ENCODE peak calls at places on chromosomes 16 and 17, in four cellular contexts. One of them, this sample, is unnamed.

GRCh38 chr17:57671546-57672204 is 73.4 kb downstream of the CCDC182 start:
- DNase-seq in suprapubic skin: no peak
- DNase-seq in IMR-90: peak; percentile 69
- DNase-seq in PC-3: peak; percentile 81
- DNase-seq in this sample: peak; percentile 89

GRCh38 chr16:11528053-11528452 is 58.7 kb downstream of the LITAF start:
- DNase-seq in suprapubic skin: no peak
- DNase-seq in IMR-90: no peak
- DNase-seq in PC-3: no peak
- DNase-seq in this sample: no peak

GRCh38 chr17:13204607-13205237 is 186.9 kb upstream of the ELAC2 start:
- DNase-seq in suprapubic skin: no peak
- DNase-seq in IMR-90: no peak
- DNase-seq in PC-3: peak; percentile 34
- DNase-seq in this sample: no peak

GRCh38 chr17:65431116-65431515 is 130.3 kb downstream of the AXIN2 start:
- DNase-seq in suprapubic skin: no peak
- DNase-seq in IMR-90: no peak
- DNase-seq in PC-3: no peak
- DNase-seq in this sample: no peak

GRCh38 chr17:79842656-79843474 is 3.6 kb upstream of the CBX4 start:
- DNase-seq in suprapubic skin: no peak
- DNase-seq in IMR-90: no peak
- DNase-seq in PC-3: peak; percentile 34
- DNase-seq in this sample: no peak

GRCh38 chr16:66137853-66138252 is 228.6 kb upstream of the CDH5 start:
- DNase-seq in suprapubic skin: no peak
- DNase-seq in IMR-90: no peak
- DNase-seq in PC-3: no peak
- DNase-seq in this sample: no peak

GRCh38 chr16:19113577-19114358 is at the start of gene ITPRIPL2:
- DNase-seq in suprapubic skin: peak; percentile 93
- DNase-seq in IMR-90: peak; percentile 85
- DNase-seq in PC-3: peak; percentile 87
- DNase-seq in this sample: peak; percentile 97

GRCh38 chr17:56292628-56293027 is 139.4 kb downstream of the ANKFN1 start:
- DNase-seq in suprapubic skin: no peak
- DNase-seq in IMR-90: no peak
- DNase-seq in PC-3: no peak
- DNase-seq in this sample: no peak

GRCh38 chr17:79097226-79098055 is 22.8 kb downstream of the ENGASE start:
- DNase-seq in suprapubic skin: no peak
- DNase-seq in IMR-90: no peak
- DNase-seq in PC-3: no peak
- DNase-seq in this sample: no peak

GRCh38 chr17:32575865-32576264 is 89.1 kb downstream of the CDK5R1 start:
- DNase-seq in suprapubic skin: no peak
- DNase-seq in IMR-90: no peak
- DNase-seq in PC-3: no peak
- DNase-seq in this sample: no peak

GRCh38 chr17:74757502-74757901 is 9.1 kb downstream of the NHERF1 start:
- DNase-seq in suprapubic skin: no peak
- DNase-seq in IMR-90: no peak
- DNase-seq in PC-3: no peak
- DNase-seq in this sample: peak; percentile 73

GRCh38 chr16:2610781-2611498 is 71.4 kb upstream of the KCTD5 start:
- DNase-seq in suprapubic skin: no peak
- DNase-seq in IMR-90: no peak
- DNase-seq in PC-3: no peak
- DNase-seq in this sample: peak; percentile 57

GRCh38 chr17:83012873-83013778 is 66.3 kb upstream of the METRNL start:
- DNase-seq in suprapubic skin: no peak
- DNase-seq in IMR-90: peak; percentile 97
- DNase-seq in PC-3: no peak
- DNase-seq in this sample: no peak

GRCh38 chr16:11497329-11497805 is 89.4 kb downstream of the LITAF start:
- DNase-seq in suprapubic skin: peak; percentile 89
- DNase-seq in IMR-90: peak; percentile 56
- DNase-seq in PC-3: peak; percentile 76
- DNase-seq in this sample: peak; percentile 96

GRCh38 chr17:10117581-10118001 is 80.8 kb downstream of the GAS7 start:
- DNase-seq in suprapubic skin: no peak
- DNase-seq in IMR-90: peak; percentile 26
- DNase-seq in PC-3: no peak
- DNase-seq in this sample: no peak

GRCh38 chr16:75070055-75070841 is 46.3 kb downstream of the LDHD start:
- DNase-seq in suprapubic skin: no peak
- DNase-seq in IMR-90: no peak
- DNase-seq in PC-3: peak; percentile 55
- DNase-seq in this sample: no peak

GRCh38 chr17:62064029-62064790 is 868 bp downstream of the MED13 start:
- DNase-seq in suprapubic skin: no peak
- DNase-seq in IMR-90: peak; percentile 18
- DNase-seq in PC-3: peak; percentile 67
- DNase-seq in this sample: no peak

GRCh38 chr17:74960739-74961342 is 11.7 kb downstream of the HID1 start:
- DNase-seq in suprapubic skin: no peak
- DNase-seq in IMR-90: peak; percentile 30
- DNase-seq in PC-3: no peak
- DNase-seq in this sample: no peak

GRCh38 chr17:20702692-20703091 is 123.2 kb downstream of the CDRT15L2 start:
- DNase-seq in suprapubic skin: no peak
- DNase-seq in IMR-90: no peak
- DNase-seq in PC-3: peak; percentile 0
- DNase-seq in this sample: no peak

GRCh38 chr16:67594956-67595355 is 32.6 kb downstream of the CTCF start:
- DNase-seq in suprapubic skin: no peak
- DNase-seq in IMR-90: peak; percentile 68
- DNase-seq in PC-3: peak; percentile 55
- DNase-seq in this sample: no peak

GRCh38 chr17:32876414-32877163 is at the start of gene MYO1D:
- DNase-seq in suprapubic skin: peak; percentile 82
- DNase-seq in IMR-90: no peak
- DNase-seq in PC-3: peak; percentile 65
- DNase-seq in this sample: peak; percentile 91

GRCh38 chr17:2309338-2310143 is 5.8 kb downstream of the SRR start:
- DNase-seq in suprapubic skin: peak; percentile 32
- DNase-seq in IMR-90: peak; percentile 66
- DNase-seq in PC-3: no peak
- DNase-seq in this sample: no peak

GRCh38 chr17:72121164-72122001 is 563 bp downstream of the SOX9 start:
- DNase-seq in suprapubic skin: peak; percentile 84
- DNase-seq in IMR-90: peak; percentile 69
- DNase-seq in PC-3: peak; percentile 48
- DNase-seq in this sample: peak; percentile 84

GRCh38 chr17:72120878-72121163 is at the start of gene SOX9:
- DNase-seq in suprapubic skin: peak; percentile 91
- DNase-seq in IMR-90: peak; percentile 96
- DNase-seq in PC-3: peak; percentile 99
- DNase-seq in this sample: peak; percentile 95

GRCh38 chr17:72122336-72122667 is 1.5 kb downstream of the SOX9 start:
- DNase-seq in suprapubic skin: no peak
- DNase-seq in IMR-90: no peak
- DNase-seq in PC-3: no peak
- DNase-seq in this sample: no peak

GRCh38 chr17:72122668-72123495 is 2.1 kb downstream of the SOX9 start:
- DNase-seq in suprapubic skin: peak; percentile 81
- DNase-seq in IMR-90: peak; percentile 68
- DNase-seq in PC-3: peak; percentile 52
- DNase-seq in this sample: no peak

DNA sequence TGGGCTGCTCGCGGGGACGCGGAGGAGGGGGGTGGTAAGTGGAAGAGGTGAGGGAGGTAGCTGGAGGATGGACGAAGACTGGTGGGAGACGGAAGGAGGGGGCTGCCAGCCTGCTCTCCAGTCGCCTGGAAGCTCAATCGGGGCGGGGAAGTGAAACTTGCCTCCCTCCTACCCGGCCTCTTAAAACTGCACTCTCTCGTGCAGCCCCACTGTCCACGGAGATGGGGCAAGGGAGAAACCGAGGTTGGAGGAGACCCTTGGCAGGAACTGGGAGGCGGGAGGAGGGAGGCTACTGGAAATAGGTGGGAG is 1.1 kb downstream of the SOX9 start:
- DNase-seq in suprapubic skin: peak; percentile 78
- DNase-seq in IMR-90: peak; percentile 58
- DNase-seq in PC-3: peak; percentile 42
- DNase-seq in this sample: no peak
- TF ChIP-seq CTCF in suprapubic skin: no peak
- TF ChIP-seq CTCF in IMR-90: no peak
- TF ChIP-seq CTCF in PC-3: no peak
- TF ChIP-seq CTCF in this sample: no peak

GRCh38 chr17:50721194-50722010 is 2.0 kb downstream of the LUC7L3 start:
- DNase-seq in suprapubic skin: no peak
- DNase-seq in IMR-90: no peak
- DNase-seq in PC-3: no peak
- DNase-seq in this sample: no peak
- H3K4me3 ChIP-seq in suprapubic skin: peak overlapping the region; percentile 91
- H3K4me3 ChIP-seq in IMR-90: peak overlapping the region; percentile 79
- H3K4me3 ChIP-seq in PC-3: peak overlapping the region; percentile 91
- H3K4me3 ChIP-seq in this sample: peak overlapping the region; percentile 93

GRCh38 chr16:88676502-88677242 is 9.6 kb downstream of the SNAI3 start:
- DNase-seq in suprapubic skin: no peak
- DNase-seq in IMR-90: no peak
- DNase-seq in PC-3: no peak
- DNase-seq in this sample: no peak

GRCh38 chr16:88669986-88670385 is 7.1 kb upstream of the MVD start:
- DNase-seq in suprapubic skin: no peak
- DNase-seq in IMR-90: no peak
- DNase-seq in PC-3: no peak
- DNase-seq in this sample: no peak

GRCh38 chr16:88671806-88672205 is 8.9 kb upstream of the MVD start:
- DNase-seq in suprapubic skin: no peak
- DNase-seq in IMR-90: no peak
- DNase-seq in PC-3: no peak
- DNase-seq in this sample: no peak

GRCh38 chr16:88673685-88674398 is 11.0 kb upstream of the MVD start:
- DNase-seq in suprapubic skin: no peak
- DNase-seq in IMR-90: no peak
- DNase-seq in PC-3: no peak
- DNase-seq in this sample: no peak

GRCh38 chr16:88672776-88673175 is 9.9 kb upstream of the MVD start:
- DNase-seq in suprapubic skin: no peak
- DNase-seq in IMR-90: no peak
- DNase-seq in PC-3: no peak
- DNase-seq in this sample: no peak
- TF ChIP-seq CTCF in suprapubic skin: no peak
- TF ChIP-seq CTCF in IMR-90: peak; percentile 26
- TF ChIP-seq CTCF in PC-3: peak; percentile 24
- TF ChIP-seq CTCF in this sample: no peak

GRCh38 chr17:77318021-77318420 is 177.3 kb downstream of the SEC14L1 start:
- DNase-seq in suprapubic skin: no peak
- DNase-seq in IMR-90: no peak
- DNase-seq in PC-3: no peak
- DNase-seq in this sample: peak; percentile 63

GRCh38 chr17:77319211-77320031 is 178.7 kb downstream of the SEC14L1 start:
- DNase-seq in suprapubic skin: peak; percentile 97
- DNase-seq in IMR-90: peak; percentile 86
- DNase-seq in PC-3: peak; percentile 93
- DNase-seq in this sample: peak; percentile 96

GRCh38 chr17:77317091-77317519 is 176.3 kb downstream of the SEC14L1 start:
- DNase-seq in suprapubic skin: no peak
- DNase-seq in IMR-90: no peak
- DNase-seq in PC-3: no peak
- DNase-seq in this sample: peak; percentile 52

GRCh38 chr17:77320046-77320445 is 179.3 kb downstream of the SEC14L1 start:
- DNase-seq in suprapubic skin: no peak
- DNase-seq in IMR-90: peak; percentile 63
- DNase-seq in PC-3: no peak
- DNase-seq in this sample: peak; percentile 83

GRCh38 chr17:77318491-77319210 is 177.9 kb downstream of the SEC14L1 start:
- DNase-seq in suprapubic skin: no peak
- DNase-seq in IMR-90: peak; percentile 29
- DNase-seq in PC-3: no peak
- DNase-seq in this sample: peak; percentile 77
- H3K4me3 ChIP-seq in suprapubic skin: peak overlapping the region; percentile 61
- H3K4me3 ChIP-seq in IMR-90: no peak overlapping the region
- H3K4me3 ChIP-seq in PC-3: peak overlapping the region; percentile 20
- H3K4me3 ChIP-seq in this sample: no peak overlapping the region

This sample was measured in kidney.